ENCODE peak calls at places on chromosomes 12 and 14, in eight cellular contexts. H is stomach; G is aorta; R is CD8-positive, alpha-beta memory T cell; U is AG04450; X is esophagus squamous epithelium; Q is iPS DF 6.9; J is SK-N-MC. L is an unnamed sample.

GRCh38 chr14:69232388-69232787 is 27.6 kb upstream of the GALNT16 start:
- DNase-seq in G (no peak), R (no peak), H (no peak), X (no peak), Q (no peak), J (no peak), U (no peak), L (no peak)

GRCh38 chr12:25501565-25501964 is 51.5 kb downstream of the LMNTD1 start:
- DNase-seq in R (no peak), U (no peak), J (no peak), H (no peak), X (no peak), G (no peak), Q (no peak), L (no peak)

GRCh38 chr12:92144045-92144630 is 1.5 kb downstream of the BTG1 start:
- DNase-seq in R (peak; percentile 43), J (no peak), U (peak; percentile 96), X (peak; percentile 41), G (peak; percentile 75), H (peak; percentile 67), Q (peak; percentile 55), L (peak; percentile 56)

GRCh38 chr14:24481622-24482324 is 26.3 kb downstream of the CMA1 start:
- DNase-seq in Q (peak; percentile 84), J (no peak), U (no peak), H (peak; percentile 27), R (peak; percentile 12), G (no peak), X (no peak), L (no peak)

GRCh38 chr14:68131907-68132306 is 312.3 kb downstream of the RAD51B start:
- DNase-seq in U (no peak), Q (no peak), X (no peak), G (no peak), H (no peak), J (no peak), R (no peak), L (no peak)

GRCh38 chr14:106372870-106373657 is 846.7 kb downstream of the TMEM121 start:
- DNase-seq in G (peak; percentile 53), J (no peak), Q (no peak), H (peak; percentile 73), R (peak; percentile 60), U (no peak), X (no peak), L (no peak)

GRCh38 chr12:77941396-77941795 is 110.7 kb downstream of the NAV3 start:
- DNase-seq in U (no peak), G (no peak), Q (no peak), H (no peak), J (no peak), R (no peak), X (no peak), L (no peak)

GRCh38 chr14:72898448-72898847 is 4.5 kb upstream of the DPF3 start:
- DNase-seq in X (no peak), U (no peak), G (no peak), R (no peak), Q (no peak), J (no peak), H (no peak), L (no peak)

GRCh38 chr14:20904393-20905029 is 13.3 kb downstream of the RNASE3 start:
- DNase-seq in Q (peak; percentile 33), J (no peak), H (no peak), R (no peak), X (no peak), G (no peak), U (no peak), L (no peak)

GRCh38 chr12:8819676-8819980 is 2.8 kb upstream of the A2ML1 start:
- DNase-seq in R (no peak), J (no peak), X (no peak), H (no peak), G (no peak), U (no peak), Q (no peak), L (no peak)

GRCh38 chr12:98893601-98894411 is 248.7 kb downstream of the APAF1 start:
- DNase-seq in R (no peak), U (no peak), H (no peak), G (no peak), J (no peak), Q (no peak), X (no peak), L (no peak)

GRCh38 chr12:98893126-98893525 is 248.0 kb downstream of the APAF1 start:
- DNase-seq in U (no peak), R (no peak), X (no peak), G (no peak), J (no peak), Q (no peak), H (no peak), L (no peak)

GRCh38 chr12:98896938-98897337 is 251.8 kb downstream of the APAF1 start:
- DNase-seq in G (no peak), U (no peak), J (no peak), H (no peak), R (no peak), Q (no peak), X (no peak), L (no peak)

GRCh38 chr12:98895086-98895651 is 250.1 kb downstream of the APAF1 start:
- DNase-seq in Q (no peak), X (no peak), R (no peak), G (no peak), H (no peak), J (no peak), U (no peak), L (no peak)

DNA sequence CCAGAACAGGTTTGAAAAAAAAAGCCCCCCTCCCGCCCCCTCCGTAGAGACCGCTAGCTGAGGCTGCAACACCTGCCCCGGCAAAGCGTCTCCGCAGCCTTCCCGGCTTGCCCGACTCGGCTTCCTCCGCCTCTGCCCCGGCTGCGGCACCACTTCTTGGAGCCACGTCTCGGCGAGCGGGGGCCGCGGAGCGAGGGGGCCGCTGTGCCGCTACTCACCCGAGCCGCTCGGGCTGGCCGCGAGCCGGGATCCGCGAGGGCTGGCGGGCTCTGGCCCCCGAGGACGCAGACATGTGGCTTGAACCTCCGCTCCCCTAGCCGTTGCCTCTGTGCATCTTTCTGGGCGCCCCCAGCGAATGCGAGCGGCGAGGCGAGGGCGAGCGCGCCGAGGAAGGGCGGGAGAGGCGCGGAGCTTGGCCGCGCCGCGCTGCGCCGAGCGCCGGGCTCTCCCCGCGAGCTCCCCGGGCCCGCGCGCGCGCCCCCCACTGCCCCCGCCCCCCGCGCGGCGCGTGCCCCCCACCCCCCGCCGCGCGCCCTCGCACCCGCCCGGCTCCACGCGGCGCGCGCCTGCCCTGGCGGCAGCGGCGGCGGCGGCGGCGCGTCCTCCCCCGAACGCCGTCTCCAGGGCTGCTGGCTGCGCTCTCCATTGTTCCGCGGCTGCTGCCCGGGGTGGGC is 249.5 kb downstream of the APAF1 start:
- DNase-seq in H (no peak), X (no peak), U (no peak), Q (no peak), J (no peak), R (no peak), G (no peak), L (no peak)
- H3K27ac ChIP-seq in H (no peak overlapping the region), X (no peak overlapping the region), U (no peak overlapping the region), Q (no peak overlapping the region), J (no peak overlapping the region), R (no peak overlapping the region), G (no peak overlapping the region), L (no peak overlapping the region)

GRCh38 chr12:69821441-69822204 is 3.4 kb upstream of the MYRFL start:
- DNase-seq in H (no peak), U (peak; percentile 24), Q (no peak), X (no peak), G (no peak), R (no peak), J (peak; percentile 95), L (no peak)
- H3K27ac ChIP-seq in H (no peak overlapping the region), U (no peak overlapping the region), Q (no peak overlapping the region), X (no peak overlapping the region), G (no peak overlapping the region), R (no peak overlapping the region), J (peak overlapping the region; percentile 58), L (no peak overlapping the region)

GRCh38 chr12:40431169-40431568 is 206.4 kb downstream of the LRRK2 start:
- DNase-seq in U (no peak), R (no peak), G (no peak), H (no peak), J (no peak), Q (no peak), X (no peak), L (no peak)

GRCh38 chr12:40435251-40435650 is 210.5 kb downstream of the LRRK2 start:
- DNase-seq in H (no peak), Q (no peak), X (no peak), J (no peak), U (no peak), G (no peak), R (no peak), L (no peak)

GRCh38 chr12:40439771-40440492 is 215.1 kb downstream of the LRRK2 start:
- DNase-seq in Q (no peak), H (no peak), J (no peak), U (no peak), X (no peak), G (no peak), R (no peak), L (no peak)

GRCh38 chr12:40436564-40436963 is 211.8 kb downstream of the LRRK2 start:
- DNase-seq in Q (no peak), R (no peak), U (no peak), H (no peak), G (no peak), X (no peak), J (no peak), L (no peak)
- H3K27ac ChIP-seq in Q (no peak overlapping the region), R (no peak overlapping the region), U (no peak overlapping the region), H (no peak overlapping the region), G (no peak overlapping the region), X (no peak overlapping the region), J (no peak overlapping the region), L (no peak overlapping the region)

DNA sequence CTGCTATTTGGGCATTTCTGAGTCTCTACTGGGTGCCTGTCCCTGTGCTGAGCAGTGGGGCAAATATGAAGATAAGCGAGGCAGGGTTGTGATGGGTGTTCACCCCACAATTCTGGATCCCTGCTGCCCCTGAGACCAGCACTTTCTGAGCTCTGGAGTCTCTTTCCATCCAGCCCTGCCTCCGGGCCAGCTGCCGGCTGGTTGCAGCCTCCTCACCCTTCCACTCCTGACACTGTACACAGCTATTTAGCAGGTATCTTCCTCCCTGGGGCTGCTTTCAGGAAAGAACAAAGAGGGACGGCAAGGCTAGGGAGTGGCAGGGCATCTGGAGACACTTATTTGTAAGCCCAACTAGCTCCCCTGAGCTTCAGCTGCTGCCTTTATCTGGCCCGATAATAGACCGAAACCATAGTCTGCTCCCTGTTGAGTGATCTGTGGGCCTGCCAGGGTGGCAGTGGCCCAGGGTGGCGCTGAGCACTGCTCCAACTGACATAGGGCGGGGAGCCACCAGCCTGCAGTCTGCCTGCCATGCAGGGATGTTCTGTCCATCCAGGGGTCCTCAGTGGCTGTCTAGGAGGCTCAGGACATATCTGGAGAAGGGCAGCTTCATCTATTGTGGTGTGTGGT is 7.6 kb upstream of the KRT80 start:
- DNase-seq in Q (no peak), G (peak; percentile 29), J (no peak), R (no peak), U (no peak), X (no peak), H (no peak), L (peak; percentile 51)
- H3K27ac ChIP-seq in Q (no peak overlapping the region), G (no peak overlapping the region), J (no peak overlapping the region), R (no peak overlapping the region), U (no peak overlapping the region), X (no peak overlapping the region), H (no peak overlapping the region), L (peak overlapping the region; percentile 69)

L was measured in gastrocnemius medialis.